ENCODE peak calls at places on chromosome 1, in ten cellular contexts. P, K, C, Z, J, D, U, X, A and W are unnamed samples.

GRCh38 chr1:173202430-173203145 is 4.5 kb downstream of the TNFSF4 start:
- DNase-seq in Z (no peak), C (peak), X (peak), A (peak), J (no peak), U (no peak), D (peak), K (peak), P (peak), W (peak)

GRCh38 chr1:83920320-83920719 is 78.6 kb downstream of the TTLL7 start:
- DNase-seq in U (no peak), D (no peak), X (no peak), P (no peak), C (no peak), K (no peak), J (no peak), Z (no peak), A (peak), W (no peak)

GRCh38 chr1:87329756-87330200 is 1.1 kb downstream of the LMO4 start:
- DNase-seq in D (no peak), U (no peak), K (peak), A (no peak), P (peak), Z (no peak), C (no peak), J (peak), X (no peak), W (no peak)

GRCh38 chr1:32890516-32891240 is 4.4 kb downstream of the HPCA start:
- DNase-seq in K (no peak), P (no peak), C (no peak), A (no peak), X (no peak), U (peak), D (no peak), Z (no peak), J (no peak), W (no peak)

GRCh38 chr1:180173952-180174351 is 19.3 kb downstream of the QSOX1 start:
- DNase-seq in U (peak), K (peak), J (no peak), Z (peak), X (no peak), P (peak), A (no peak), C (peak), D (no peak), W (no peak)

GRCh38 chr1:4062041-4062440 is 162.0 kb upstream of the C1orf174 start:
- DNase-seq in K (no peak), Z (no peak), J (no peak), A (no peak), P (no peak), D (no peak), C (no peak), X (no peak), U (no peak), W (no peak)

GRCh38 chr1:42380617-42381423 is at the start of gene RIMKLA:
- DNase-seq in J (peak), U (peak), Z (no peak), C (peak), A (peak), X (no peak), D (peak), P (peak), K (peak), W (no peak)

GRCh38 chr1:47682198-47682597 is 244.4 kb downstream of the FOXD2 start:
- DNase-seq in U (no peak), K (no peak), D (no peak), A (no peak), P (no peak), Z (no peak), X (no peak), C (no peak), J (no peak), W (no peak)

GRCh38 chr1:203796223-203796747 is 862 bp downstream of the ZBED6 start:
- DNase-seq in C (peak), X (peak), P (peak), U (peak), A (peak), J (peak), Z (no peak), D (peak), K (peak), W (no peak)

GRCh38 chr1:60596791-60597748 is 485.3 kb upstream of the NFIA start:
- DNase-seq in X (peak), Z (no peak), D (no peak), U (no peak), J (no peak), K (no peak), P (no peak), C (no peak), A (no peak), W (no peak)

GRCh38 chr1:107047602-107048001 is 8.9 kb upstream of the PRMT6 start:
- DNase-seq in X (no peak), U (no peak), D (no peak), K (no peak), Z (no peak), A (no peak), J (no peak), P (no peak), C (no peak), W (no peak)

GRCh38 chr1:182595641-182596240 is 6.7 kb upstream of the RNASEL start:
- DNase-seq in X (peak), A (peak), P (peak), C (peak), J (peak), K (peak), Z (peak), U (peak), D (peak), W (peak)

GRCh38 chr1:229130028-229130668 is 140.8 kb upstream of the RAB4A start:
- DNase-seq in D (no peak), A (no peak), K (no peak), J (no peak), P (no peak), C (peak), U (no peak), X (no peak), Z (no peak), W (no peak)

GRCh38 chr1:108646661-108647269 is 14.1 kb downstream of the HENMT1 start:
- DNase-seq in J (no peak), C (peak), A (no peak), Z (peak), P (peak), X (peak), U (peak), D (peak), K (peak), W (peak)

GRCh38 chr1:91502882-91503184 is 2.2 kb downstream of the CDC7 start:
- DNase-seq in A (peak), C (no peak), D (peak), J (peak), X (no peak), K (no peak), U (no peak), Z (no peak), P (peak), W (no peak)

GRCh38 chr1:226919587-226919986 is 20.5 kb upstream of the COQ8A start:
- DNase-seq in C (no peak), D (no peak), A (no peak), K (no peak), P (no peak), Z (no peak), J (no peak), U (no peak), X (no peak), W (no peak)

GRCh38 chr1:25232866-25233784 is 823 bp upstream of the SYF2 start:
- DNase-seq in J (peak), Z (peak), A (peak), C (peak), X (peak), K (peak), D (peak), P (peak), U (peak), W (peak)

GRCh38 chr1:154772611-154773515 is 97.2 kb downstream of the KCNN3 start:
- DNase-seq in D (no peak), U (peak), K (no peak), Z (no peak), X (no peak), C (no peak), P (no peak), J (no peak), A (no peak), W (no peak)

GRCh38 chr1:8818325-8818775 is 910 bp upstream of the RERE start:
- DNase-seq in A (no peak), C (peak), P (peak), K (peak), J (no peak), U (no peak), D (peak), X (peak), Z (peak), W (peak)

GRCh38 chr1:226470921-226471320 is 63.0 kb upstream of the PARP1 start:
- DNase-seq in A (no peak), C (no peak), Z (no peak), U (no peak), P (no peak), X (no peak), J (no peak), K (no peak), D (no peak), W (no peak)

GRCh38 chr1:222815367-222815765 is 527 bp downstream of the DISP1 start:
- DNase-seq in J (no peak), Z (no peak), X (peak), D (peak), K (no peak), U (no peak), P (no peak), C (peak), A (peak), W (no peak)

GRCh38 chr1:9289724-9290493 is 2.8 kb upstream of the SPSB1 start:
- DNase-seq in U (no peak), C (no peak), Z (peak), X (peak), D (peak), J (no peak), P (peak), K (peak), A (no peak), W (no peak)

GRCh38 chr1:227996187-227996950 is 10.4 kb upstream of the WNT3A start:
- DNase-seq in D (no peak), X (peak), J (no peak), P (no peak), A (no peak), Z (no peak), K (no peak), C (no peak), U (peak), W (no peak)

GRCh38 chr1:65021792-65022191 is 55.4 kb upstream of the JAK1 start:
- DNase-seq in C (no peak), X (no peak), P (no peak), U (no peak), A (peak), Z (no peak), K (no peak), J (no peak), D (no peak), W (no peak)

GRCh38 chr1:9164919-9165318 is 36.0 kb upstream of the GPR157 start:
- DNase-seq in C (no peak), D (no peak), U (no peak), P (no peak), J (no peak), Z (no peak), X (no peak), A (no peak), K (no peak), W (no peak)

GRCh38 chr1:72946901-72947505 is 664.7 kb upstream of the NEGR1 start:
- DNase-seq in P (no peak), A (no peak), Z (no peak), K (no peak), J (no peak), U (no peak), C (no peak), X (no peak), D (no peak), W (no peak)

GRCh38 chr1:45840704-45841103 is 37.3 kb downstream of the MAST2 start:
- DNase-seq in J (peak), P (no peak), Z (no peak), U (no peak), X (no peak), D (no peak), K (no peak), C (no peak), A (no peak), W (no peak)

GRCh38 chr1:3697810-3698209 is 45.5 kb downstream of the TP73 start:
- DNase-seq in K (no peak), C (peak), A (no peak), U (no peak), Z (no peak), J (no peak), D (no peak), X (no peak), P (no peak), W (no peak)

GRCh38 chr1:59833022-59833421 is 18.3 kb downstream of the HOOK1 start:
- DNase-seq in D (no peak), U (no peak), J (no peak), X (peak), C (no peak), Z (no peak), P (peak), K (no peak), A (no peak), W (no peak)

GRCh38 chr1:35043498-35043897 is 11.8 kb upstream of the ZMYM6 start:
- DNase-seq in X (no peak), Z (no peak), U (no peak), D (no peak), C (no peak), J (no peak), K (no peak), P (no peak), A (no peak), W (no peak)

GRCh38 chr1:3708696-3709246 is 43.5 kb upstream of the CCDC27 start:
- DNase-seq in X (no peak), P (no peak), U (no peak), C (no peak), J (no peak), D (no peak), Z (no peak), A (no peak), K (no peak), W (no peak)

GRCh38 chr1:58108783-58109182 is 437.7 kb downstream of the OMA1 start:
- DNase-seq in J (no peak), X (no peak), P (no peak), Z (no peak), U (no peak), C (no peak), K (no peak), D (no peak), A (no peak), W (no peak)

GRCh38 chr1:114235281-114235680 is 81.6 kb upstream of the SYT6 start:
- DNase-seq in Z (no peak), D (no peak), K (no peak), A (no peak), C (no peak), J (no peak), X (no peak), P (no peak), U (no peak), W (no peak)

GRCh38 chr1:64111787-64112186 is 91.6 kb upstream of the UBE2U start:
- DNase-seq in P (no peak), C (no peak), D (no peak), U (no peak), J (no peak), Z (no peak), K (no peak), X (peak), A (no peak), W (no peak)

GRCh38 chr1:99645699-99646531 is at the start of gene PALMD:
- DNase-seq in D (peak), X (peak), C (peak), U (peak), J (no peak), Z (peak), K (no peak), A (peak), P (no peak), W (no peak)

GRCh38 chr1:150841626-150842025 is 33.6 kb upstream of the CTSK start:
- DNase-seq in Z (no peak), J (peak), C (no peak), U (no peak), P (no peak), D (no peak), A (no peak), K (no peak), X (no peak), W (no peak)

GRCh38 chr1:54172614-54173312 is 20.0 kb upstream of the CDCP2 start:
- DNase-seq in Z (no peak), A (no peak), D (no peak), J (no peak), X (no peak), P (peak), U (no peak), K (peak), C (no peak), W (no peak)

GRCh38 chr1:212070720-212071302 is 35.3 kb downstream of the DTL start:
- DNase-seq in P (peak), K (peak), Z (no peak), D (peak), U (no peak), A (peak), X (peak), C (no peak), J (peak), W (peak)

GRCh38 chr1:58768971-58769808 is 14.7 kb downstream of the JUN start:
- DNase-seq in D (peak), J (peak), Z (peak), U (peak), K (peak), C (peak), X (peak), A (peak), P (peak), W (no peak)

GRCh38 chr1:207397525-207397926 is 56.6 kb upstream of the CR2 start:
- DNase-seq in X (no peak), U (no peak), Z (no peak), K (no peak), D (peak), A (no peak), C (no peak), P (no peak), J (no peak), W (peak)

GRCh38 chr1:18919949-18920348 is 17.6 kb upstream of the ALDH4A1 start:
- DNase-seq in D (no peak), C (no peak), J (no peak), U (no peak), P (no peak), Z (no peak), A (no peak), K (no peak), X (no peak), W (no peak)

GRCh38 chr1:18922848-18923475 is 20.6 kb upstream of the ALDH4A1 start:
- DNase-seq in Z (peak), J (no peak), U (no peak), C (no peak), K (no peak), A (no peak), X (peak), D (no peak), P (no peak), W (no peak)

GRCh38 chr1:18920931-18921330 is 18.6 kb upstream of the ALDH4A1 start:
- DNase-seq in Z (no peak), K (no peak), U (no peak), A (no peak), D (no peak), P (no peak), X (no peak), C (no peak), J (no peak), W (no peak)

GRCh38 chr1:18922319-18922726 is 20.0 kb upstream of the ALDH4A1 start:
- DNase-seq in J (no peak), U (no peak), A (no peak), D (peak), Z (peak), C (peak), P (peak), X (peak), K (peak), W (no peak)

GRCh38 chr1:18921506-18922251 is 19.3 kb upstream of the ALDH4A1 start:
- DNase-seq in P (no peak), X (no peak), J (no peak), D (no peak), C (no peak), K (no peak), A (no peak), Z (no peak), U (no peak), W (no peak)
- TF ChIP-seq CTCF in P (peak), X (no peak), J (no peak), D (peak), C (no peak), K (no peak), A (no peak), Z (no peak), U (no peak), W (no peak)

GRCh38 chr1:41024953-41025352 is 3.4 kb upstream of the SLFNL1 start:
- DNase-seq in C (no peak), P (no peak), X (no peak), D (no peak), Z (no peak), K (no peak), J (no peak), A (no peak), U (no peak), W (no peak)

GRCh38 chr1:41021526-41022308 is at the start of gene SLFNL1:
- DNase-seq in A (peak), X (no peak), P (peak), C (no peak), D (no peak), U (no peak), J (no peak), Z (no peak), K (peak), W (no peak)

GRCh38 chr1:41022424-41022823 is 899 bp upstream of the SLFNL1 start:
- DNase-seq in U (no peak), C (no peak), D (no peak), P (no peak), Z (no peak), A (no peak), J (no peak), K (no peak), X (no peak), W (no peak)

GRCh38 chr1:41025979-41026819 is 4.7 kb upstream of the SLFNL1 start:
- DNase-seq in X (no peak), J (no peak), P (no peak), A (no peak), K (no peak), D (no peak), U (no peak), C (no peak), Z (no peak), W (no peak)

DNA sequence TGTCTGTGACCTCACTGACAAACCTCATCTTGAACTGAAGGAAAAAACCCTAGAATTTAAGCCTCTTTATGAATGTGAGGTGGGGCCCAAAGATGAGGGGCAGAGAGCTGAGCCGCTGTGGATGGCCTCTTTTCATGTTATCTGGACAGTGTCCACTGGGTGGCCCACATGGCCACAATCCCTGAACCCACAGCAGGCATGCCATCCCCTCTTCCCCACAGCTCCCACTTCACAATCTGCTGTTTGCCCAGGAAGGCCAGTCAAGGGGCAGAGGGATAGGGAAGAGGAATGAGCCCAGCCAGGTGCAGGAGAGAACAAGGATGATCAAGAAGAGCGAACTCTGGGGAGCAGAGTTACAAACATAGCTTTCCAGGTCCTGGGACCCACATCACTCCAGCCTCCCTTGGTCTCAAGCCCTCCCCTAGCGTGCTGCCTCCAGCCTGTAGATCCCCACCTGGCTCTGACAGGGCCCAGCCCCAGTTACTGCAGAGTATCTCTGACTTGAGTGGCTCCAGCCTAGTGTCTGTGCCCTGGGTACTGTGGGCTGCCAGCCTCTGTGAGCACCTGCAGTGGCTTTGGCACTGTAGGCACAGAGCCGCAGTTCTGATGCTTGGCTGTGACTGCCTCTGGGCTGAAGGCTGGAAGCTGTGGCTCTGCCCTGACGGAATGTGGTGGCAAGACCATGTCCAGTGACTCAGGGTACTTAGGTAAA is 1.9 kb upstream of the SLFNL1 start:
- DNase-seq in A (peak), C (no peak), U (no peak), Z (no peak), J (no peak), D (no peak), P (no peak), X (no peak), K (no peak), W (no peak)
- TF ChIP-seq CTCF in A (peak), C (no peak), U (no peak), Z (no peak), J (no peak), D (no peak), P (peak), X (peak), K (peak), W (peak)

GRCh38 chr1:18883079-18883478 is 19.3 kb downstream of the ALDH4A1 start:
- DNase-seq in C (no peak), Z (no peak), X (no peak), U (no peak), A (no peak), K (no peak), J (no peak), P (no peak), D (no peak), W (no peak)

GRCh38 chr1:18883636-18884418 is 18.5 kb downstream of the ALDH4A1 start:
- DNase-seq in J (peak), D (peak), A (peak), C (peak), X (peak), K (peak), P (peak), U (peak), Z (peak), W (peak)

GRCh38 chr1:18884727-18885126 is 17.6 kb downstream of the ALDH4A1 start:
- DNase-seq in X (no peak), D (no peak), Z (no peak), C (no peak), A (no peak), U (no peak), K (no peak), J (no peak), P (no peak), W (no peak)

GRCh38 chr1:18885311-18886002 is 16.9 kb downstream of the ALDH4A1 start:
- DNase-seq in X (no peak), C (no peak), J (no peak), A (no peak), P (no peak), K (no peak), U (no peak), Z (no peak), D (no peak), W (no peak)

GRCh38 chr1:18884419-18884717 is 18.0 kb downstream of the ALDH4A1 start:
- DNase-seq in C (no peak), P (no peak), U (no peak), D (no peak), J (no peak), X (no peak), A (no peak), Z (no peak), K (no peak), W (no peak)
- TF ChIP-seq CTCF in C (no peak), P (no peak), U (peak), D (no peak), J (no peak), X (no peak), A (no peak), Z (no peak), K (no peak), W (no peak)

GRCh38 chr1:17400725-17401341 is 28.8 kb downstream of the PADI6 start:
- DNase-seq in J (no peak), A (peak), D (no peak), K (no peak), P (no peak), C (no peak), U (no peak), X (no peak), Z (no peak), W (no peak)
- TF ChIP-seq CTCF in J (no peak), A (peak), D (no peak), K (no peak), P (no peak), C (no peak), U (no peak), X (no peak), Z (no peak), W (no peak)